ENCODE peak calls at places on chromosomes 5 and 9, in six cellular contexts. R is adrenal gland, G is H1, Y is A549, T is K562, P is sigmoid colon. A is an unnamed sample. For H3K9me3, the result is how much of the 10 kb centered on the place peaks cover.

GRCh38 chr9:108477538-108478006 is 378.2 kb downstream of the ACTL7B start:
- DNase-seq in P (no peak), R (no peak), T (no peak), G (no peak), Y (peak), A (no peak)

GRCh38 chr5:33850100-33850594 is 41.6 kb downstream of the ADAMTS12 start:
- DNase-seq in Y (no peak), P (no peak), G (no peak), T (no peak), R (peak), A (no peak)

GRCh38 chr9:107079589-107079988 is 203.5 kb upstream of the RAD23B start:
- DNase-seq in T (no peak), R (no peak), Y (no peak), G (no peak), P (no peak), A (no peak)

GRCh38 chr9:107127608-107128007 is 155.5 kb upstream of the RAD23B start:
- DNase-seq in R (no peak), G (no peak), T (no peak), P (no peak), Y (no peak), A (no peak)

GRCh38 chr9:88326936-88327335 is 61.3 kb upstream of the SPIN1 start:
- DNase-seq in P (no peak), Y (no peak), R (no peak), T (no peak), G (no peak), A (no peak)

GRCh38 chr5:176542135-176542595 is 5.0 kb upstream of the RNF44 start:
- DNase-seq in R (peak), P (no peak), Y (no peak), T (peak), G (no peak), A (peak)

GRCh38 chr5:31995011-31995410 is 179.1 kb downstream of the GOLPH3 start:
- DNase-seq in P (no peak), R (no peak), Y (no peak), G (no peak), T (no peak), A (no peak)

GRCh38 chr9:29214702-29215248 is 1641.5 kb upstream of the C9orf72 start:
- DNase-seq in T (no peak), G (peak), R (no peak), P (no peak), Y (peak), A (no peak)

GRCh38 chr5:123786411-123786810 is 274.4 kb downstream of the CSNK1G3 start:
- DNase-seq in G (no peak), R (no peak), Y (no peak), T (no peak), P (no peak), A (no peak)

GRCh38 chr9:133945314-133945975 is 46.7 kb downstream of the VAV2 start:
- DNase-seq in R (no peak), T (no peak), Y (no peak), P (peak), G (no peak), A (no peak)

GRCh38 chr9:136339173-136339957 is 12.0 kb downstream of the GPSM1 start:
- DNase-seq in T (peak), P (no peak), Y (peak), G (peak), R (peak), A (no peak)

GRCh38 chr5:109688647-109688998 is 1.1 kb upstream of the MAN2A1 start:
- DNase-seq in T (peak), P (no peak), Y (no peak), G (peak), R (no peak), A (no peak)

GRCh38 chr9:84327184-84327583 is 13.4 kb downstream of the SLC28A3 start:
- DNase-seq in P (no peak), G (no peak), T (no peak), Y (no peak), R (no peak), A (no peak)

GRCh38 chr9:90095682-90096081 is 490.9 kb downstream of the GADD45G start:
- DNase-seq in T (no peak), R (no peak), P (no peak), Y (no peak), G (no peak), A (no peak)

GRCh38 chr5:54883374-54884194 is 101.8 kb downstream of the ESM1 start:
- DNase-seq in R (no peak), T (peak), P (peak), G (peak), Y (no peak), A (peak)

GRCh38 chr5:127951791-127952190 is 131.8 kb upstream of the SLC12A2 start:
- DNase-seq in T (no peak), G (no peak), R (no peak), P (no peak), Y (no peak), A (no peak)

GRCh38 chr5:28734396-28734795 is 1696.0 kb upstream of the CDH9 start:
- DNase-seq in P (no peak), R (no peak), G (no peak), T (no peak), Y (no peak), A (no peak)

GRCh38 chr5:13378073-13378472 is 566.4 kb downstream of the DNAH5 start:
- DNase-seq in T (no peak), Y (no peak), G (no peak), R (peak), P (no peak), A (no peak)

DNA sequence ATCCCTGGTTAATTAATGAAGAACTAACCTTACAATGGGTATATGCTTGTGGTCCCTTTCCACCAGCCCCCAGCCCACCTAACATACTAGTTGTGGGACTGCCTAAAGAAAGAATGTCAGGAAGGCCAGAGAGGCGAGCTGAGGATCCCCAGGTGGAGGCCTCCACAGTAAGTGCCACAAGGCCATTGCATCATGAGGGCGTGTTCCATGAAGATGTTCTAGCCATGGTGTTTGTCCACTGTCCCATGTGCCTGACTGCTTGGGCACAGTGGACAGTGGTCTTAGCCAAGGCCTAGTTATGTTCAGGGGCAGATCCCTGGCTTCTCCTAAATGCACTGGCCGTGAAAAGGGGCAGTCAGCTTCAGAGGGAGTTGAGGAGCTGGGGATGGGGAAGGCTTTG is 21.1 kb downstream of the ZFP62 start:
- DNase-seq in Y (no peak), T (no peak), R (no peak), G (no peak), P (no peak), A (no peak)
- TF ChIP-seq POLR2A in Y (no peak), T (no peak), R (no peak), G (no peak), P (no peak), A (no peak)

GRCh38 chr5:157888814-157889532 is 30.0 kb upstream of the CLINT1 start:
- DNase-seq in G (no peak), Y (no peak), P (no peak), T (no peak), R (no peak), A (no peak)
- H3K27ac ChIP-seq in G (no peak), Y (no peak), P (no peak), T (no peak), R (no peak), A (no peak)

GRCh38 chr5:147415663-147416062 is 94.2 kb downstream of the DPYSL3 start:
- DNase-seq in P (no peak), R (no peak), T (no peak), Y (no peak), G (no peak), A (no peak)
- H3K9me3 ChIP-seq in P (under half), R (under half), T (under half), Y (under half), G (under half), A (under half)

GRCh38 chr5:1181451-1182359 is 19.7 kb upstream of the SLC6A19 start:
- DNase-seq in T (no peak), G (no peak), P (no peak), R (no peak), Y (no peak), A (no peak)
- TF ChIP-seq POLR2A in T (no peak), G (no peak), P (no peak), R (no peak), Y (no peak), A (no peak)

GRCh38 chr5:56330167-56330566 is 97.0 kb upstream of the ANKRD55 start:
- DNase-seq in T (no peak), G (no peak), Y (no peak), R (no peak), P (no peak), A (no peak)

GRCh38 chr5:56328753-56329560 is 95.8 kb upstream of the ANKRD55 start:
- DNase-seq in Y (no peak), P (no peak), G (no peak), T (no peak), R (no peak), A (no peak)

GRCh38 chr5:56329652-56330051 is 96.5 kb upstream of the ANKRD55 start:
- DNase-seq in Y (no peak), P (no peak), G (no peak), T (no peak), R (no peak), A (no peak)

GRCh38 chr5:56327810-56328209 is 94.7 kb upstream of the ANKRD55 start:
- DNase-seq in R (no peak), Y (no peak), G (no peak), P (no peak), T (no peak), A (no peak)

DNA sequence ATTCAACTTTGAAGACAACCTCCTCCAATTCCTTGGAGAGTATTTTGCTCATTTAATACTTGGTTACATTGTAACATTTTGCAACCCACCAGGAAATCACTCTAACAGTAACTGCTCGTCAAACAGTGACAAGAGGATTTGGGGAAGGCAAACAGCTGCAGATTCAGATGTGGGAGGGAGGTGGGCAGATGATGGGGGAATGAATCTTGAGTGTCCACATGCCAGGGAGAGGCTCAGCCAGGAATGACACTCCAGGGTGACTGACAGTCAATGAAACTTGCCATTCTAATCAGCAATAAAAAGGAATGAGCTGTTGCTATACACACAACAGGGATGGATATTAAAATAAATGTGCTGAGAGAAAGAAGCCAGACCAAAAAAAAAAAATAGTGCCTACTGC is 97.7 kb upstream of the ANKRD55 start:
- DNase-seq in P (no peak), Y (no peak), T (no peak), R (no peak), G (no peak), A (no peak)
- H3K27ac ChIP-seq in P (no peak), Y (no peak), T (no peak), R (no peak), G (no peak), A (no peak)

DNA sequence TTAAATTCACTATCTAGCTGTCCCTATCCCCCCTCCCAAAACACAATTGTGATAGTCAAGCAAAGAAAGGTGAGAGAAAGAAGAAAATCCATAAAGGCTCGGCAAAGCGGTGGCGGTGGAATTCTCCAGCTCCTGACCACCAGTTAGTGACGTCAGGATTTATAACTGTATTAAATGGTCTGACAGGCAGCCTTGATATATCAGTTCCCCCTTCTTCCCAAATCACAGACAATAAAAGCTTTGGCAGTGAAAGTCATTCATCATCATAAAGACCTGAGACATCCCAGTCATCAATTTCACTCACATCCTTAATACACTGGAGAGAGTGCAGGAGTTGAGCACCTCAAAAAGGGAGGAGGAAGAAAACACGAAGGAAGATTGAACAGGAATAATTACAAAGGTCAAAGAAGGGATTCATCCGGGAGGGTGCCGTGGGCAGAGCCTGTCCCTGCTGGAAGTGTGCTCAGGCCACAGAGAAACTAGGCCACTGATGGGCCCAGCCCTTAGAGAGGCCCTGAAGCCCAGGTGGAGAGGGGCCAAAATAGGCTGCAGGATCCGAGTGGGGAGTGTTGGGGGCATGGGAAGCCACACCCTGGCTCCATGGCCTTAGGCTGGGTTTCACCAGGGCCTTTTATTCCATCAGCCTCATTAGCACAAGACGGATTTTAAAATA is 131.9 kb downstream of the PAX5 start:
- DNase-seq in P (no peak), R (no peak), Y (no peak), G (no peak), T (no peak), A (no peak)
- H3K9me3 ChIP-seq in P (under half), R (under half), Y (under half), G (under half), T (under half), A (under half)

GRCh38 chr5:1881731-1882336 is 891 bp downstream of the IRX4 start:
- DNase-seq in T (no peak), P (no peak), G (peak), Y (no peak), R (no peak), A (no peak)
- TF ChIP-seq POLR2A in T (no peak), P (no peak), G (no peak), Y (no peak), R (no peak), A (no peak)

DNA sequence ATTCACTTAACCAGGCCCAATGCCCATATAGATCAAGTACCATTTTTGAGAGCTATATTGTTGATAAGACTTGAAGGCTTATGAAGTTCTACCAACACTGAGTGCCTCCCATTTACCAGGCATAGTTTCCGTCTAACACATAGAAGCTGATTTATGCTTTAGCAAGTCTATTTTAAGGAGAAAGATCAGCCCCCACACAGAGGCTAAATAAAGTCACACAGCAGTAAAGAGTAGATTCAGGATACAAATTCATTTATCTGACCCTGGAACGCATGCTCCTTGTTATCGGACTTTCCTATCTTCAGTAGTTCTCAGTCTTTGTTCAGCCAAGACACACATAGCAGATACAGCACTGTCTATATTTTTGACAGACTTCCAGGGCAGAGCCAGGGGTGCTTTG is 34.2 kb downstream of the DMGDH start:
- DNase-seq in Y (no peak), R (no peak), G (no peak), P (no peak), T (no peak), A (no peak)
- H3K27ac ChIP-seq in Y (no peak), R (no peak), G (no peak), P (no peak), T (no peak), A (no peak)